ENCODE peak calls at places on chromosomes 3 and 15, in four cellular contexts. One of them, this sample, is unnamed.

GRCh38 chr15:41695750-41696436 is 35.7 kb downstream of the MGA start:
- DNase-seq in body of pancreas: peak
- DNase-seq in HFFc6: peak
- DNase-seq in WERI-Rb-1: peak
- DNase-seq in this sample: no peak

GRCh38 chr15:60473135-60473534 is 5.8 kb downstream of the ICE2 start:
- DNase-seq in body of pancreas: no peak
- DNase-seq in HFFc6: no peak
- DNase-seq in WERI-Rb-1: no peak
- DNase-seq in this sample: no peak

GRCh38 chr3:43523454-43524053 is 98.3 kb downstream of the ANO10 start:
- DNase-seq in body of pancreas: no peak
- DNase-seq in HFFc6: no peak
- DNase-seq in WERI-Rb-1: no peak
- DNase-seq in this sample: no peak

GRCh38 chr15:76059320-76060097 is at the start of gene TMEM266:
- DNase-seq in body of pancreas: peak
- DNase-seq in HFFc6: no peak
- DNase-seq in WERI-Rb-1: peak
- DNase-seq in this sample: peak

GRCh38 chr3:183254816-183255730 is 2.0 kb downstream of the B3GNT5 start:
- DNase-seq in body of pancreas: no peak
- DNase-seq in HFFc6: no peak
- DNase-seq in WERI-Rb-1: peak
- DNase-seq in this sample: no peak

GRCh38 chr15:40344631-40345120 is 3.9 kb upstream of the CCDC9B start:
- DNase-seq in body of pancreas: peak
- DNase-seq in HFFc6: peak
- DNase-seq in WERI-Rb-1: peak
- DNase-seq in this sample: no peak

GRCh38 chr3:89049119-89049518 is 58.3 kb upstream of the EPHA3 start:
- DNase-seq in body of pancreas: no peak
- DNase-seq in HFFc6: no peak
- DNase-seq in WERI-Rb-1: peak
- DNase-seq in this sample: no peak

GRCh38 chr3:32640939-32641725 is 43.9 kb upstream of the CNOT10 start:
- DNase-seq in body of pancreas: peak
- DNase-seq in HFFc6: no peak
- DNase-seq in WERI-Rb-1: no peak
- DNase-seq in this sample: no peak

GRCh38 chr3:140439527-140439926 is 238.3 kb upstream of the TRIM42 start:
- DNase-seq in body of pancreas: no peak
- DNase-seq in HFFc6: no peak
- DNase-seq in WERI-Rb-1: no peak
- DNase-seq in this sample: no peak

GRCh38 chr3:137962251-137962650 is 47.7 kb upstream of the CLDN18 start:
- DNase-seq in body of pancreas: no peak
- DNase-seq in HFFc6: no peak
- DNase-seq in WERI-Rb-1: no peak
- DNase-seq in this sample: no peak

GRCh38 chr3:95813261-95813660 is 1001.1 kb upstream of the EPHA6 start:
- DNase-seq in body of pancreas: no peak
- DNase-seq in HFFc6: no peak
- DNase-seq in WERI-Rb-1: no peak
- DNase-seq in this sample: no peak

GRCh38 chr3:174083706-174084105 is 686.2 kb downstream of the NLGN1 start:
- DNase-seq in body of pancreas: no peak
- DNase-seq in HFFc6: no peak
- DNase-seq in WERI-Rb-1: no peak
- DNase-seq in this sample: no peak

GRCh38 chr15:51223771-51224229 is 114.6 kb downstream of the CYP19A1 start:
- DNase-seq in body of pancreas: peak
- DNase-seq in HFFc6: peak
- DNase-seq in WERI-Rb-1: no peak
- DNase-seq in this sample: no peak

GRCh38 chr15:38085931-38086562 is 151.6 kb downstream of the TMCO5A start:
- DNase-seq in body of pancreas: no peak
- DNase-seq in HFFc6: peak
- DNase-seq in WERI-Rb-1: no peak
- DNase-seq in this sample: no peak

GRCh38 chr3:46947981-46948791 is 28.4 kb downstream of the CCDC12 start:
- DNase-seq in body of pancreas: peak
- DNase-seq in HFFc6: no peak
- DNase-seq in WERI-Rb-1: peak
- DNase-seq in this sample: no peak

GRCh38 chr15:73631915-73632669 is 1.1 kb downstream of the NPTN start:
- DNase-seq in body of pancreas: peak
- DNase-seq in HFFc6: peak
- DNase-seq in WERI-Rb-1: no peak
- DNase-seq in this sample: no peak

GRCh38 chr3:184676927-184677326 is 34.9 kb downstream of the MAGEF1 start:
- DNase-seq in body of pancreas: peak
- DNase-seq in HFFc6: no peak
- DNase-seq in WERI-Rb-1: no peak
- DNase-seq in this sample: no peak

DNA sequence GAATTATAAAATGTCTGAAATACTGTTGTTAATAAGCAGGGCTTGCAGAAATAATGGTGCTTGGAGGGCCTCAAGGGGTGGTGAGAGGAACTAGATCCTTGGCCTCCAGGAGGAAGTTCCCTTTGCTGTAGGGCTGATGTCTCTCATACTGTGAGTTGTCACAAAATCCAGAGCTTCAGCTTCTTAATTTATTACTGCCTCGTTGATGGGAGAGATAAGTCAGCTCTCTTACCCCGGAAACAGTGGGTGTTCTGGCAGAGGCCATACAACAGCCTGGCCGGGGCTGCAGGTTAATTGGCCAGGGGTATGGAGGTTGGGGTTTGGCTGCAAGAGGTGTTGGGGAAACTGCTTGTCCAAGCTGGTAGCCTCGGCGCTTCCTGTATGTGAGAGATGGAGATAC is 15.5 kb downstream of the MAPKAPK3 start:
- DNase-seq in body of pancreas: no peak
- DNase-seq in HFFc6: peak
- DNase-seq in WERI-Rb-1: no peak
- DNase-seq in this sample: no peak
- TF ChIP-seq CTCF in body of pancreas: no peak
- TF ChIP-seq CTCF in HFFc6: no peak
- TF ChIP-seq CTCF in WERI-Rb-1: no peak
- TF ChIP-seq CTCF in this sample: no peak

DNA sequence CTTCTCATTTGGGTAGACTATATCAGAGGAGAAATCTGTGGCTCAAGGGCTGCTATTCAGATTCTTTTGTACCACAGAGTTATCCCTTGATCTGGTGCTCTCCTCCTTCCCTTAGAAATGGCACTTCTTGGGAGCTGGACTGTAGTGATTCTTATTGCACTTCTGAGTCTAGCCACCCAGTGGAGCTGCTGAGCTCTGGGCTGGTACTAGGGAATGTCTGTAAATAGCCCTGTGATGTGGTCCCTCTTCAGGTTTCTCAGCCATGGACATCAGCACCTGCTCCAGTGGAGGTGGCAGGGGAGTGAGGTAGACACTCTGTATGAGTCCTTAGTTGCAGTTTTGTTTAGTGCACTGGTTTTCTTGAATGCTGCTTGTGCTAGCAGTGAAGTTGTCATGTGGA is 1292.6 kb downstream of the SI start:
- DNase-seq in body of pancreas: no peak
- DNase-seq in HFFc6: no peak
- DNase-seq in WERI-Rb-1: peak
- DNase-seq in this sample: no peak
- TF ChIP-seq CTCF in body of pancreas: no peak
- TF ChIP-seq CTCF in HFFc6: no peak
- TF ChIP-seq CTCF in WERI-Rb-1: peak
- TF ChIP-seq CTCF in this sample: peak

DNA sequence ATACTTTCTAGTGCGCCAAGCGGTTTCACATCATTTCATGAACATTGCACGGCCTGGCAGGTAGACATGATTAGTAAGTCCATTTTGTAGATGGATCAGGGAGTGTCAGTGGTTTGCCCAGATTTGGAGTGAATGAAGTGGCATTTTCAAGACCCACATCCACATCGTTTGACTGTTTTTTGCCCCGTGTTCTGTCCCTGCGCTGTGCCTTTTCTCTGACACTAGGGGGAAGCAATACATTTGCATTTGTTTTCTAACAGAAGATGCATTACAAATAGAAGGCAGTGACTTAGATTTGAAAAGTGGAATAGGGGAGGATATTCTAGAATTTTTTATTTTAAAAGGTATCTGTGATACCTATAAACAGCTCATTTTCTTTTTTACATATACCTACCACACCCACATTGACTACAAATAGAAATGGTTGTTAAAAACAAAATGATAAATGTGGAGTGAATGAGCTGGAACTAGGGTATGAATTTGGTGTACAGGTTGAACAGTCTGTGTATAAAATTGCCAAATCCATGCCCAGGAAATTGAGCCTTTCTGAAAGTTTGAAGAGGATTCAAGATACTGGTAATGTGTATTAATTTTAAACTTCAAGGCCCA is 98.0 kb downstream of the USP13 start:
- DNase-seq in body of pancreas: no peak
- DNase-seq in HFFc6: peak
- DNase-seq in WERI-Rb-1: peak
- DNase-seq in this sample: no peak
- TF ChIP-seq CTCF in body of pancreas: peak
- TF ChIP-seq CTCF in HFFc6: peak
- TF ChIP-seq CTCF in WERI-Rb-1: peak
- TF ChIP-seq CTCF in this sample: peak

GRCh38 chr3:186694288-186695032 is 22.7 kb upstream of the KNG1 start:
- DNase-seq in body of pancreas: no peak
- DNase-seq in HFFc6: no peak
- DNase-seq in WERI-Rb-1: no peak
- DNase-seq in this sample: no peak
- TF ChIP-seq CTCF in body of pancreas: no peak
- TF ChIP-seq CTCF in HFFc6: no peak
- TF ChIP-seq CTCF in WERI-Rb-1: no peak
- TF ChIP-seq CTCF in this sample: no peak

GRCh38 chr3:99620077-99620476 is 18.3 kb upstream of the COL8A1 start:
- DNase-seq in body of pancreas: no peak
- DNase-seq in HFFc6: no peak
- DNase-seq in WERI-Rb-1: no peak
- DNase-seq in this sample: no peak
- TF ChIP-seq CTCF in body of pancreas: no peak
- TF ChIP-seq CTCF in HFFc6: peak
- TF ChIP-seq CTCF in WERI-Rb-1: no peak
- TF ChIP-seq CTCF in this sample: peak

DNA sequence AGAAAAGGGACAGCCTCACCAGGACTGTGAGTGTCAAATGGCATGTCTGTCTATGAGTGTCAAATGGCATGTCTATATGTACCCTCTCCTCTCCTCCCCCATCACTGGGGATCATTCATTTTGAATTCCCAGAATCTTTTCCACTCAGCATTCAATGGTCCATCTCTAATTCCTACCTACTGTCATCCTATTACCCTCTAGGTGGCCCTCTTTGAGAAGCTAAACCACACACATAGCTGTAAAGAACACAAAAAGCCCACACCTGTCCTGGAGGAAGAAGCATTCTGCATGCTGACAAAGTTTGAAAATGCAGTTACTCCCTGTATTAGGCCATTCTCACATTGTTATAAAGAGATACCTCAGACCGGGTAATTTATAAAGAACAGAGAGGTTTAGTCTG is 46.2 kb upstream of the PYDC2 start:
- DNase-seq in body of pancreas: no peak
- DNase-seq in HFFc6: no peak
- DNase-seq in WERI-Rb-1: no peak
- DNase-seq in this sample: no peak
- TF ChIP-seq CTCF in body of pancreas: no peak
- TF ChIP-seq CTCF in HFFc6: no peak
- TF ChIP-seq CTCF in WERI-Rb-1: peak
- TF ChIP-seq CTCF in this sample: no peak

This sample was measured in progenitor cell of endocrine pancreas.